ENCODE peak calls at places on chromosomes 4 and X, in four cellular contexts. One of them, this sample, is unnamed.

GRCh38 chrX:40897768-40898167 is 162.4 kb upstream of the MED14 start:
- DNase-seq in cerebellum: no peak
- DNase-seq in transverse colon: no peak
- DNase-seq in CD8-positive, alpha-beta memory T cell: no peak
- DNase-seq in this sample: no peak

GRCh38 chr4:150974750-150975149 is 40.3 kb downstream of the LRBA start:
- DNase-seq in CD8-positive, alpha-beta memory T cell: no peak
- DNase-seq in cerebellum: no peak
- DNase-seq in transverse colon: no peak
- DNase-seq in this sample: no peak

GRCh38 chr4:41611881-41612871 is 74.2 kb downstream of the LIMCH1 start:
- DNase-seq in transverse colon: peak
- DNase-seq in CD8-positive, alpha-beta memory T cell: no peak
- DNase-seq in cerebellum: peak
- DNase-seq in this sample: peak

GRCh38 chrX:41148553-41148952 is 63.3 kb downstream of the USP9X start:
- DNase-seq in CD8-positive, alpha-beta memory T cell: no peak
- DNase-seq in cerebellum: no peak
- DNase-seq in transverse colon: no peak
- DNase-seq in this sample: no peak

GRCh38 chrX:139429913-139430312 is 100.6 kb upstream of the F9 start:
- DNase-seq in cerebellum: no peak
- DNase-seq in transverse colon: no peak
- DNase-seq in CD8-positive, alpha-beta memory T cell: no peak
- DNase-seq in this sample: peak

GRCh38 chr4:160319221-160319867 is 1216.5 kb downstream of the RAPGEF2 start:
- DNase-seq in cerebellum: no peak
- DNase-seq in CD8-positive, alpha-beta memory T cell: no peak
- DNase-seq in transverse colon: no peak
- DNase-seq in this sample: no peak

GRCh38 chr4:143437937-143438336 is 75.6 kb upstream of the SMARCA5 start:
- DNase-seq in CD8-positive, alpha-beta memory T cell: no peak
- DNase-seq in transverse colon: no peak
- DNase-seq in cerebellum: no peak
- DNase-seq in this sample: no peak

GRCh38 chr4:28167411-28167810 is 1306.8 kb downstream of the STIM2 start:
- DNase-seq in cerebellum: no peak
- DNase-seq in transverse colon: no peak
- DNase-seq in CD8-positive, alpha-beta memory T cell: no peak
- DNase-seq in this sample: no peak

GRCh38 chr4:145183023-145183422 is 2.6 kb upstream of the OTUD4 start:
- DNase-seq in cerebellum: no peak
- DNase-seq in transverse colon: no peak
- DNase-seq in CD8-positive, alpha-beta memory T cell: no peak
- DNase-seq in this sample: no peak

GRCh38 chr4:20687894-20688293 is 12.4 kb upstream of the PACRGL start:
- DNase-seq in CD8-positive, alpha-beta memory T cell: no peak
- DNase-seq in transverse colon: no peak
- DNase-seq in cerebellum: no peak
- DNase-seq in this sample: no peak

GRCh38 chr4:36651253-36651652 is 369.8 kb downstream of the DTHD1 start:
- DNase-seq in cerebellum: no peak
- DNase-seq in transverse colon: no peak
- DNase-seq in CD8-positive, alpha-beta memory T cell: no peak
- DNase-seq in this sample: no peak

GRCh38 chr4:1342003-1342402 is 5.0 kb upstream of the UVSSA start:
- DNase-seq in CD8-positive, alpha-beta memory T cell: no peak
- DNase-seq in cerebellum: no peak
- DNase-seq in transverse colon: no peak
- DNase-seq in this sample: no peak

GRCh38 chrX:37712458-37712857 is 26.9 kb downstream of the XK start:
- DNase-seq in CD8-positive, alpha-beta memory T cell: no peak
- DNase-seq in transverse colon: no peak
- DNase-seq in cerebellum: no peak
- DNase-seq in this sample: no peak

GRCh38 chrX:150663061-150663460 is 30.1 kb upstream of the MTMR1 start:
- DNase-seq in transverse colon: no peak
- DNase-seq in cerebellum: no peak
- DNase-seq in CD8-positive, alpha-beta memory T cell: no peak
- DNase-seq in this sample: no peak

GRCh38 chrX:54066841-54067240 is 22.6 kb upstream of the PHF8 start:
- DNase-seq in CD8-positive, alpha-beta memory T cell: no peak
- DNase-seq in transverse colon: no peak
- DNase-seq in cerebellum: no peak
- DNase-seq in this sample: no peak

GRCh38 chr4:3451956-3452355 is 10.2 kb downstream of the HGFAC start:
- DNase-seq in cerebellum: no peak
- DNase-seq in transverse colon: no peak
- DNase-seq in CD8-positive, alpha-beta memory T cell: no peak
- DNase-seq in this sample: no peak

GRCh38 chr4:94939791-94940530 is 182.2 kb downstream of the BMPR1B start:
- DNase-seq in cerebellum: no peak
- DNase-seq in CD8-positive, alpha-beta memory T cell: no peak
- DNase-seq in transverse colon: no peak
- DNase-seq in this sample: no peak

GRCh38 chr4:147570616-147571015 is 46.6 kb upstream of the TMEM184C start:
- DNase-seq in CD8-positive, alpha-beta memory T cell: no peak
- DNase-seq in transverse colon: no peak
- DNase-seq in cerebellum: no peak
- DNase-seq in this sample: no peak

GRCh38 chrX:15946783-15947550 is 92.4 kb upstream of the AP1S2 start:
- DNase-seq in cerebellum: no peak
- DNase-seq in CD8-positive, alpha-beta memory T cell: no peak
- DNase-seq in transverse colon: no peak
- DNase-seq in this sample: no peak

GRCh38 chr4:10571896-10572295 is 112.7 kb downstream of the CLNK start:
- DNase-seq in cerebellum: no peak
- DNase-seq in CD8-positive, alpha-beta memory T cell: no peak
- DNase-seq in transverse colon: no peak
- DNase-seq in this sample: no peak

GRCh38 chrX:10482262-10482661 is 138.1 kb downstream of the MID1 start:
- DNase-seq in transverse colon: no peak
- DNase-seq in CD8-positive, alpha-beta memory T cell: no peak
- DNase-seq in cerebellum: no peak
- DNase-seq in this sample: no peak

GRCh38 chr4:20464381-20464780 is 212.7 kb downstream of the SLIT2 start:
- DNase-seq in cerebellum: no peak
- DNase-seq in transverse colon: no peak
- DNase-seq in CD8-positive, alpha-beta memory T cell: no peak
- DNase-seq in this sample: no peak